ENCODE peak calls at places on chromosomes 6 and 20, in five cellular contexts. R is OCI-LY7, T is SK-N-SH, E is H9, D is left lung. S is an unnamed sample.

GRCh38 chr6:54134934-54135333 is 23.7 kb downstream of the MLIP start:
- DNase-seq in R (no peak), T (no peak), E (no peak), D (no peak), S (no peak)

GRCh38 chr6:151112130-151112529 is 127.6 kb upstream of the AKAP12 start:
- DNase-seq in R (no peak), T (peak; percentile 56), E (no peak), D (no peak), S (no peak)

GRCh38 chr6:122610690-122611455 is 668 bp downstream of the PKIB start:
- DNase-seq in R (no peak), T (peak; percentile 46), E (peak; percentile 48), D (peak; percentile 56), S (peak; percentile 88)

GRCh38 chr6:160347259-160348208 is 644 bp upstream of the SLC22A3 start:
- DNase-seq in R (no peak), T (peak; percentile 23), E (peak; percentile 47), D (no peak), S (no peak)

GRCh38 chr20:47181056-47181862 is 175.2 kb downstream of the ZMYND8 start:
- DNase-seq in R (peak; percentile 85), T (peak; percentile 45), E (peak; percentile 70), D (peak; percentile 41), S (no peak)

GRCh38 chr20:21100590-21101452 is 5.3 kb downstream of the LINC00237 start:
- DNase-seq in R (peak; percentile 47), T (peak; percentile 52), E (peak; percentile 79), D (no peak), S (no peak)

GRCh38 chr6:134880487-134881190 is 69.3 kb downstream of the ALDH8A1 start:
- DNase-seq in R (no peak), T (no peak), E (no peak), D (no peak), S (no peak)

GRCh38 chr20:61829526-61829925 is 236.2 kb downstream of the TAF4 start:
- DNase-seq in R (no peak), T (no peak), E (no peak), D (no peak), S (no peak)

GRCh38 chr6:165751486-165751885 is 88.4 kb upstream of the PDE10A start:
- DNase-seq in R (no peak), T (no peak), E (no peak), D (no peak), S (no peak)

GRCh38 chr6:51792273-51793030 is 295.0 kb downstream of the PKHD1 start:
- DNase-seq in R (no peak), T (no peak), E (no peak), D (no peak), S (no peak)

GRCh38 chr6:169841251-169841650 is 89.8 kb downstream of the ERMARD start:
- DNase-seq in R (no peak), T (no peak), E (peak; percentile 4), D (no peak), S (no peak)

GRCh38 chr20:22949710-22950109 is 85.4 kb upstream of the SSTR4 start:
- DNase-seq in R (no peak), T (no peak), E (no peak), D (no peak), S (no peak)

GRCh38 chr6:41670703-41671360 is 32.6 kb downstream of the MDFI start:
- DNase-seq in R (no peak), T (no peak), E (no peak), D (no peak), S (no peak)

GRCh38 chr6:104885518-104886043 is 25.9 kb upstream of the HACE1 start:
- DNase-seq in R (no peak), T (no peak), E (peak; percentile 39), D (no peak), S (no peak)

GRCh38 chr6:134238960-134239795 is 78.7 kb downstream of the SGK1 start:
- DNase-seq in R (no peak), T (peak; percentile 74), E (no peak), D (no peak), S (no peak)

GRCh38 chr20:62066983-62067433 is 1.3 kb upstream of the TAF4 start:
- DNase-seq in R (peak; percentile 70), T (no peak), E (peak; percentile 55), D (no peak), S (no peak)

GRCh38 chr6:157711060-157711459 is 112.0 kb upstream of the SNX9 start:
- DNase-seq in R (no peak), T (no peak), E (no peak), D (no peak), S (no peak)

GRCh38 chr6:133921249-133921859 is 31.7 kb upstream of the TBPL1 start:
- DNase-seq in R (peak; percentile 82), T (peak; percentile 61), E (peak; percentile 73), D (peak; percentile 66), S (peak; percentile 78)

GRCh38 chr6:11989376-11989775 is 22.7 kb upstream of the HIVEP1 start:
- DNase-seq in R (no peak), T (no peak), E (no peak), D (no peak), S (no peak)

GRCh38 chr20:45189861-45190260 is 15.2 kb downstream of the PI3 start:
- DNase-seq in R (no peak), T (no peak), E (no peak), D (no peak), S (no peak)

GRCh38 chr6:151284012-151284411 is 44.2 kb downstream of the AKAP12 start:
- DNase-seq in R (no peak), T (no peak), E (no peak), D (no peak), S (no peak)

GRCh38 chr6:42193491-42193894 is 1.3 kb downstream of the GUCA1B start:
- DNase-seq in R (no peak), T (no peak), E (peak; percentile 51), D (no peak), S (peak; percentile 50)

GRCh38 chr20:45405566-45406259 is 2.4 kb upstream of the DBNDD2 start:
- DNase-seq in R (no peak), T (peak; percentile 75), E (peak; percentile 40), D (no peak), S (no peak)

GRCh38 chr20:61263084-61263695 is 11.1 kb downstream of the CDH4 start:
- DNase-seq in R (peak; percentile 9), T (peak; percentile 53), E (peak; percentile 60), D (no peak), S (no peak)

GRCh38 chr6:53986165-53986720 is 125.0 kb upstream of the MLIP start:
- DNase-seq in R (peak; percentile 9), T (peak; percentile 2), E (no peak), D (no peak), S (peak; percentile 55)

GRCh38 chr6:38110407-38111025 is 291.0 kb downstream of the ZFAND3 start:
- DNase-seq in R (no peak), T (no peak), E (no peak), D (no peak), S (peak; percentile 72)

GRCh38 chr20:45363611-45364492 is 896 bp downstream of the SYS1 start:
- DNase-seq in R (peak; percentile 42), T (no peak), E (peak; percentile 24), D (no peak), S (no peak)

GRCh38 chr6:123681957-123682462 is 45.3 kb upstream of the TRDN start:
- DNase-seq in R (no peak), T (no peak), E (no peak), D (no peak), S (no peak)

GRCh38 chr20:30487947-30488926 is 769.2 kb upstream of the DEFB115 start:
- DNase-seq in R (no peak), T (no peak), E (no peak), D (no peak), S (no peak)

GRCh38 chr6:149169761-149170359 is 147.7 kb upstream of the TAB2 start:
- DNase-seq in R (no peak), T (no peak), E (no peak), D (no peak), S (no peak)

DNA sequence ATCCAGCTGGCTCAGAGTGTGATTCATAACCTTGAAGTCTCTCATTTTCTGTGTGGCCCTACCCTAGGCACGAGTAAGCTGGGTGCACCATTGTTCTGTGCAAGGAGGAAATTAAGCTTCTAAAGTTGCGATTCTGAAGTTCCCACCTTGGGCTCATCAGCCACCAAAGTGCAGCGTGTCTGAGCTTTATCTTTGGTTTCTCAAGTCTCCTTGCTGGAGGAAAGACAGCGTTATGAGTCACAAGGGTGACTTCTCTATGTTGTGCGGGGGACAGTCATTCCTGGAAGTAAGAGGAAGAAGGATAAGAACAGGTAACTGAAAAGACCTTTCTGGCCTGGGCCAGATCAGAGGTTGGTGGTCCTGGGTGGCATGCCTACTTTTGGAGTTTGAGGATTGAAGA is 16.8 kb downstream of the MRAP2 start:
- DNase-seq in R (no peak), T (no peak), E (no peak), D (no peak), S (no peak)
- TF ChIP-seq CTCF in R (no peak), T (no peak), E (no peak), D (no peak), S (no peak)

DNA sequence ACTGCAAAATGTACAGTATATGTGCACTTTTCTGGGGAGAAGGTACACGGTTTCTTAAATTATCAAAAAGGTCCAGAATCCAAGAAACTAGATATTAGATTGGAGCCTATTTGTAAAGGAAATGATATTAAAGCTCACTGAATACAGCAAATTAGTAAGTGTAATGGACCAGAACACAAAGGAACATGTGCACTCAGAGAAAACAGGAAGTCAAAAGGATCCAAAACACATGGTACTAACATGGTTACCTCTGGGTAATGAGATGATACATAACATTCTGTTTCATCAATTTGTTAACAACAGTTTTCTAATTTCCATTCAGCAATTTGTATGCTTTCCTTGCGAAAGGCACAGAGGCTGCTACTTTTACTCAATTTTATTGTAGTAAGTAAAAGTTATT is 18.7 kb downstream of the ZNF322 start:
- DNase-seq in R (no peak), T (no peak), E (no peak), D (no peak), S (no peak)
- H3K9me3 ChIP-seq in R (peaks cover 36% of the 10 kb centered on the region), T (peaks cover 29% of the 10 kb centered on the region), E (peaks cover 5% of the 10 kb centered on the region), D (no peaks in the 10 kb centered on the region), S (peaks cover 13% of the 10 kb centered on the region)

GRCh38 chr6:26029857-26030653 is 57.2 kb upstream of the HFE start:
- DNase-seq in R (peak; percentile 78), T (no peak), E (no peak), D (no peak), S (no peak)
- H3K27ac ChIP-seq in R (peak overlapping the region; percentile 99), T (peak overlapping the region; percentile 99), E (peak overlapping the region; percentile 96), D (no peak overlapping the region), S (peak overlapping the region; percentile 78)

DNA sequence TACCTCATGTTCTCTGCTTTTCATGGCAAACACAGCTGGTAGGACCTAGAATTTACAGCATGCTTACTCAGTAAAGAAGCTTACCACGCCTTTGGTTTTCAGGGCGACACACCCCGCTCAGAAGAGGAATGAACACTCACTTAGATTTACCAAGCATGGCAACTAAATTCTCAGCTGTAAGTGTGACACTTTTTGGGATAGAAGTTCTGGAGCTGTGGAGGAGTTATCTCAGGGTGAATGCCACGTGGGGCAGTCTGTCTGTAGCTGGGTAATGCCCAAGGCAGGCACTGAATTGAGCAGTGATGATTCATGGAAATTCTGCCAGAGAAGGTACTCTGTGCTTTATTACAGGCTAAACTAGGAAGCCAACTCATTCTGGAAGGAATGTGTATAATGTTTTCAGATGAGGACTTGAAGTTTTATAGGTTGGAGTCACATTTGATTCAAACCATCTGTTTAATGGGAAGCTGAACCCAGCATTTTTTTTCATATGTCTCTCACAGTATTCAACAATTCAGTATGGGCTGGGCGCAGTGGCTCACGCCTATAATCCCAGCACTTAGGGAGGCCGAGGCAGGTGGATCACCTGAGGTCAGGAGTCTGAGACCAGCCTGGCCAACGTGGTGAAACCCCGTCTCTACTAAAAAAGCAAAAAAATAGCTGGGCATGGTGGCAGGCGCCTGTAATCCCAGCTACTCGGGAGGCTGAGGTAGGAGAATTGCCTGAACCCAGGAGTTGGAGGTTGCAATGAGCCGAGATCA is 3.5 kb upstream of the PRIM2 start:
- DNase-seq in R (no peak), T (no peak), E (no peak), D (no peak), S (peak; percentile 31)
- TF ChIP-seq CTCF in R (no peak), T (no peak), E (no peak), D (no peak), S (peak; percentile 12)